ENCODE peak calls at places on chromosomes 3 and 15, in six cellular contexts. One of them, this sample, is unnamed.
A peak's percentile ranks its signal among the peaks of the same experiment; 100 is the strongest.

GRCh38 chr15:67161881-67162280 is 92.6 kb downstream of the AAGAB start:
- DNase-seq in GM12878: no peak
- DNase-seq in NB4: peak; percentile 44
- DNase-seq in K562: no peak
- DNase-seq in A549: no peak
- DNase-seq in HepG2: no peak
- DNase-seq in this sample: no peak

GRCh38 chr3:24579008-24579407 is 84.4 kb upstream of the THRB start:
- DNase-seq in GM12878: no peak
- DNase-seq in K562: peak; percentile 20
- DNase-seq in NB4: no peak
- DNase-seq in HepG2: no peak
- DNase-seq in A549: no peak
- DNase-seq in this sample: no peak

GRCh38 chr15:81880314-81880713 is 165.5 kb downstream of the MEX3B start:
- DNase-seq in GM12878: peak; percentile 8
- DNase-seq in K562: no peak
- DNase-seq in A549: no peak
- DNase-seq in HepG2: no peak
- DNase-seq in NB4: peak; percentile 6
- DNase-seq in this sample: no peak

GRCh38 chr3:177498037-177498857 is 301.0 kb upstream of the TBL1XR1 start:
- DNase-seq in NB4: peak; percentile 10
- DNase-seq in HepG2: no peak
- DNase-seq in A549: peak; percentile 10
- DNase-seq in K562: no peak
- DNase-seq in GM12878: no peak
- DNase-seq in this sample: peak; percentile 43

GRCh38 chr3:58557496-58557895 is 19.7 kb downstream of the FAM107A start:
- DNase-seq in NB4: no peak
- DNase-seq in HepG2: peak; percentile 49
- DNase-seq in GM12878: no peak
- DNase-seq in K562: no peak
- DNase-seq in A549: no peak
- DNase-seq in this sample: no peak

GRCh38 chr15:67067930-67068542 is 2.6 kb downstream of the SMAD3 start:
- DNase-seq in K562: no peak
- DNase-seq in A549: no peak
- DNase-seq in HepG2: no peak
- DNase-seq in GM12878: no peak
- DNase-seq in NB4: no peak
- DNase-seq in this sample: peak; percentile 47

GRCh38 chr15:68821898-68822380 is 1.2 kb upstream of the ANP32A start:
- DNase-seq in K562: no peak
- DNase-seq in A549: no peak
- DNase-seq in NB4: peak; percentile 56
- DNase-seq in GM12878: no peak
- DNase-seq in HepG2: peak; percentile 69
- DNase-seq in this sample: peak; percentile 33

GRCh38 chr15:73305331-73306211 is 63.2 kb downstream of the HCN4 start:
- DNase-seq in GM12878: no peak
- DNase-seq in K562: peak; percentile 26
- DNase-seq in HepG2: peak; percentile 57
- DNase-seq in NB4: peak; percentile 78
- DNase-seq in A549: peak; percentile 81
- DNase-seq in this sample: peak; percentile 30

GRCh38 chr3:124429129-124429815 is 301.0 kb upstream of the UMPS start:
- DNase-seq in A549: peak; percentile 10
- DNase-seq in GM12878: no peak
- DNase-seq in NB4: peak; percentile 4
- DNase-seq in K562: no peak
- DNase-seq in HepG2: no peak
- DNase-seq in this sample: peak; percentile 88

GRCh38 chr15:76987896-76988860 is 6.7 kb upstream of the PSTPIP1 start:
- DNase-seq in GM12878: peak; percentile 90
- DNase-seq in HepG2: no peak
- DNase-seq in NB4: peak; percentile 99
- DNase-seq in K562: peak; percentile 36
- DNase-seq in A549: no peak
- DNase-seq in this sample: no peak

DNA sequence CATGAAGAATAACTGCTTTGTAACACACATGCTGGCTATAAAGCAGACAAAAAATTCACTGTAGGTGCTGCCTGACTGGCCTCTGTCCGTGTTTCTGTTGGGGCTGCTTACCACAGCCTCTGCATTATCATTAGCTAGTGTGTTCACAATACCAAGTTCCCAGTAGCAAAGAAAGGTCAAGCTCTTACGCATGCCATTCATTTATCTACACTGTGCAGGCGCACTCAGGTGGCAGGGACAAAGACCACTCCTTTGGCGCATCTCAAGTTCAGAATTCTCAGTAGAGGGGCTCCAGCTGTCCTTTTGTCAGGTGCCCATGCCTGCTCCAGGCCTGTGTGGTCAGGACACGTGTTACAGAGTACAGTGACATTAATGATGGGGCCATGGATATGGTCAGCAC is 22.3 kb downstream of the MLH1 start:
- DNase-seq in NB4: no peak
- DNase-seq in A549: no peak
- DNase-seq in HepG2: no peak
- DNase-seq in GM12878: no peak
- DNase-seq in K562: no peak
- DNase-seq in this sample: no peak
- TF ChIP-seq MYC in NB4: no peak
- TF ChIP-seq MYC in A549: no peak
- TF ChIP-seq MYC in HepG2: no peak
- TF ChIP-seq MYC in GM12878: no peak
- TF ChIP-seq MYC in K562: no peak
- TF ChIP-seq MYC in this sample: no peak

GRCh38 chr3:136283627-136284026 is 33.5 kb downstream of the PCCB start:
- DNase-seq in NB4: no peak
- DNase-seq in K562: no peak
- DNase-seq in GM12878: no peak
- DNase-seq in A549: no peak
- DNase-seq in HepG2: no peak
- DNase-seq in this sample: no peak

GRCh38 chr3:136281966-136282554 is 31.9 kb downstream of the PCCB start:
- DNase-seq in GM12878: no peak
- DNase-seq in A549: no peak
- DNase-seq in HepG2: no peak
- DNase-seq in NB4: no peak
- DNase-seq in K562: no peak
- DNase-seq in this sample: peak; percentile 8

GRCh38 chr3:136279092-136279491 is 29.0 kb downstream of the PCCB start:
- DNase-seq in GM12878: no peak
- DNase-seq in NB4: no peak
- DNase-seq in A549: no peak
- DNase-seq in K562: no peak
- DNase-seq in HepG2: no peak
- DNase-seq in this sample: no peak

GRCh38 chr3:136277634-136278033 is 27.5 kb downstream of the PCCB start:
- DNase-seq in K562: no peak
- DNase-seq in A549: no peak
- DNase-seq in HepG2: no peak
- DNase-seq in GM12878: no peak
- DNase-seq in NB4: no peak
- DNase-seq in this sample: no peak

DNA sequence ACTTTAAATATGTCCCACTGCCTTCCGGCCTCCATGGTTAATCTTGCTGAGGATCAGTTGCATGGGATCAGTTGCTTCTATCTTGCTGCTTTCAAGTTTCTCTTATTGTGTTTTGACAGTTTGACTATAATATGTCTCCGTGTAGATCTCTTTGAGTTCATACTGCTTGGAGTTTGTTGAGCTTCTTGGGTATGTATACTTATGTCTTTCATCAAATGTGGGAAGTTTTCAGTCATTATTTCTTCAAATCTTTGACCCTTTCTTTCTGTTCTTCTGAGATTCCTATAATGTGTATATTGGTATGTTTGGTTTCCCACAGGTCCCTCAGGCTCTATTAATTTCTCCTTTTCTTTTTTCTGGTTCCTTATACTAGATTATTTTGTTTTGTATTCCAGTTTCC is 30.8 kb downstream of the PCCB start:
- DNase-seq in K562: no peak
- DNase-seq in HepG2: no peak
- DNase-seq in GM12878: no peak
- DNase-seq in NB4: no peak
- DNase-seq in A549: no peak
- DNase-seq in this sample: no peak
- TF ChIP-seq MYC in K562: no peak
- TF ChIP-seq MYC in HepG2: no peak
- TF ChIP-seq MYC in GM12878: no peak
- TF ChIP-seq MYC in NB4: no peak
- TF ChIP-seq MYC in A549: no peak
- TF ChIP-seq MYC in this sample: no peak

GRCh38 chr3:181105636-181106035 is 116.1 kb upstream of the DNAJC19 start:
- DNase-seq in NB4: no peak
- DNase-seq in A549: no peak
- DNase-seq in K562: no peak
- DNase-seq in HepG2: no peak
- DNase-seq in GM12878: no peak
- DNase-seq in this sample: no peak
- TF ChIP-seq MYC in NB4: no peak
- TF ChIP-seq MYC in A549: no peak
- TF ChIP-seq MYC in K562: no peak
- TF ChIP-seq MYC in HepG2: no peak
- TF ChIP-seq MYC in GM12878: no peak
- TF ChIP-seq MYC in this sample: no peak

DNA sequence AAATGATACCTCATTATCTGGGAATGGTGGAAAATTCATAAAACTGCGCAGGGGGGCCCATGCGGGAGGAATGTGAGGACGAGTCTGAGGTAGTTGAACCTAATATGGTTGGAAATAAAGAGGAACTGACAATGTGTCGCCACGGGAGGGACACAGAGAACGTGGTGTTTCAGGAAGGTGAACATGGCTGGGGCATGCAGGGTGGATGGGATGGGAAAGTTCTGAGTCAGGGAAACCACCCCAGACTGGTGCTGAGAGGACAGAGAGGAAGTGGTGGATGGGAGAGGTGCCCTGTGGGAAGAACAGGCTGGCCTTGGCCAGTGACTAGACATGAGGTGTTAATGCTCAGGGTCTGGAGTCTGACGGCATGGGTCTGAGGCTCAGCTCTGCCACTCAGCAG is 137.1 kb upstream of the WNT5A start:
- DNase-seq in HepG2: no peak
- DNase-seq in A549: no peak
- DNase-seq in K562: no peak
- DNase-seq in NB4: peak; percentile 13
- DNase-seq in GM12878: peak; percentile 65
- DNase-seq in this sample: no peak
- TF ChIP-seq MYC in HepG2: no peak
- TF ChIP-seq MYC in A549: no peak
- TF ChIP-seq MYC in K562: no peak
- TF ChIP-seq MYC in NB4: no peak
- TF ChIP-seq MYC in GM12878: no peak
- TF ChIP-seq MYC in this sample: no peak